ENCODE peak calls at places on chromosomes 3 and 15, in ten cellular contexts. E, K, Z, M, H, O, L, R, Y and P are unnamed samples. For H3K4me1, the result is how much of the 10 kb centered on the place peaks cover.

GRCh38 chr3:48402907-48403306 is 27.0 kb downstream of the PLXNB1 start:
- DNase-seq in O (no peak), K (no peak), Z (peak), E (no peak), H (no peak), Y (no peak), M (no peak), R (no peak), L (no peak), P (no peak)

GRCh38 chr3:140219923-140220452 is 285.0 kb downstream of the CLSTN2 start:
- DNase-seq in K (no peak), Z (no peak), H (no peak), M (no peak), L (peak), Y (no peak), R (no peak), E (no peak), O (no peak), P (peak)

GRCh38 chr3:38008971-38009580 is 18.5 kb downstream of the VILL start:
- DNase-seq in R (no peak), L (no peak), K (no peak), Z (no peak), E (no peak), O (no peak), Y (peak), M (no peak), H (peak), P (no peak)

GRCh38 chr3:101848326-101848725 is 988 bp upstream of the NFKBIZ start:
- DNase-seq in R (no peak), K (no peak), Y (no peak), H (no peak), Z (no peak), O (no peak), M (no peak), L (no peak), E (no peak), P (no peak)

GRCh38 chr15:67065531-67066005 is at the start of gene SMAD3:
- DNase-seq in M (peak), O (peak), E (peak), Z (peak), R (peak), L (peak), Y (peak), H (peak), K (peak), P (peak)

GRCh38 chr15:75551076-75551475 is 28.0 kb downstream of the PTPN9 start:
- DNase-seq in R (no peak), M (no peak), E (no peak), O (no peak), L (no peak), H (no peak), Y (no peak), Z (no peak), K (no peak), P (no peak)

GRCh38 chr3:180048108-180048507 is 11.4 kb upstream of the PEX5L start:
- DNase-seq in Y (no peak), R (no peak), E (no peak), L (no peak), M (no peak), H (no peak), Z (no peak), K (no peak), O (no peak), P (no peak)

GRCh38 chr15:41585140-41586047 is 26.4 kb downstream of the TYRO3 start:
- DNase-seq in H (peak), K (peak), L (peak), Y (peak), O (no peak), E (peak), Z (peak), M (peak), R (no peak), P (peak)

GRCh38 chr3:97958396-97958795 is 13.8 kb downstream of the RIOX2 start:
- DNase-seq in K (peak), E (no peak), H (no peak), O (no peak), R (no peak), M (peak), Z (no peak), Y (no peak), L (no peak), P (no peak)

GRCh38 chr15:31419820-31420219 is 93.2 kb downstream of the KLF13 start:
- DNase-seq in Y (no peak), K (no peak), E (no peak), O (no peak), M (no peak), R (no peak), Z (no peak), H (no peak), L (no peak), P (no peak)

GRCh38 chr15:96330064-96330449 is 443 bp upstream of the NR2F2 start:
- DNase-seq in L (peak), E (peak), O (no peak), K (no peak), M (peak), H (peak), Z (peak), R (peak), Y (no peak), P (peak)

GRCh38 chr3:109023656-109024254 is 70.1 kb upstream of the GUCA1C start:
- DNase-seq in O (no peak), R (no peak), Z (peak), E (peak), H (peak), K (peak), M (peak), Y (peak), L (peak), P (peak)

GRCh38 chr3:134852132-134852531 is 57.1 kb downstream of the EPHB1 start:
- DNase-seq in R (no peak), E (no peak), Z (no peak), M (no peak), K (no peak), L (no peak), O (no peak), Y (no peak), H (no peak), P (no peak)

GRCh38 chr3:71132995-71133730 is 450.4 kb downstream of the FOXP1 start:
- DNase-seq in R (no peak), K (peak), H (no peak), O (no peak), Z (no peak), E (no peak), L (no peak), Y (no peak), M (no peak), P (no peak)

GRCh38 chr3:172709776-172710708 is 825 bp downstream of the NCEH1 start:
- DNase-seq in M (peak), Z (peak), L (no peak), Y (peak), E (peak), K (peak), H (peak), O (no peak), R (peak), P (peak)

GRCh38 chr15:65095747-65096104 is 19.2 kb downstream of the KBTBD13 start:
- DNase-seq in L (no peak), H (no peak), M (no peak), K (no peak), E (no peak), R (no peak), Y (no peak), Z (no peak), O (no peak), P (no peak)

GRCh38 chr3:184582583-184582982 is 21.0 kb downstream of the EPHB3 start:
- DNase-seq in R (no peak), H (peak), Y (no peak), L (no peak), K (no peak), Z (peak), O (no peak), M (no peak), E (no peak), P (peak)

GRCh38 chr3:52055537-52056351 is 627 bp downstream of the DUSP7 start:
- DNase-seq in E (peak), M (peak), Y (peak), K (peak), O (no peak), R (no peak), H (peak), L (peak), Z (peak), P (no peak)

GRCh38 chr15:85063522-85063921 is 81.9 kb downstream of the PDE8A start:
- DNase-seq in R (no peak), L (no peak), K (no peak), Y (no peak), M (peak), H (no peak), E (no peak), Z (no peak), O (no peak), P (no peak)

GRCh38 chr3:123584284-123584987 is 417 bp downstream of the HACD2 start:
- DNase-seq in M (no peak), L (no peak), Y (peak), E (peak), R (peak), H (peak), K (peak), O (peak), Z (peak), P (peak)

GRCh38 chr3:186442162-186442561 is 80.1 kb upstream of the DGKG start:
- DNase-seq in R (no peak), M (no peak), H (peak), K (no peak), Z (no peak), E (no peak), L (no peak), Y (no peak), O (peak), P (no peak)

GRCh38 chr15:45458746-45459403 is 63.7 kb downstream of the SLC30A4 start:
- DNase-seq in Z (peak), L (peak), O (no peak), M (peak), R (peak), E (peak), Y (peak), H (peak), K (peak), P (peak)

GRCh38 chr3:146396792-146397191 is 72.6 kb downstream of the PLSCR2 start:
- DNase-seq in R (no peak), M (no peak), H (no peak), E (no peak), Z (no peak), K (no peak), L (no peak), O (no peak), Y (no peak), P (no peak)

GRCh38 chr15:40285151-40285898 is 2.5 kb upstream of the ANKRD63 start:
- DNase-seq in H (no peak), M (no peak), R (no peak), L (no peak), Y (no peak), E (no peak), Z (no peak), O (no peak), K (no peak), P (no peak)

GRCh38 chr15:78093242-78094020 is 1.1 kb downstream of the SH2D7 start:
- DNase-seq in L (no peak), K (no peak), M (peak), R (no peak), Y (no peak), E (peak), Z (no peak), H (no peak), O (no peak), P (no peak)

GRCh38 chr3:41164776-41165175 is 34.5 kb upstream of the CTNNB1 start:
- DNase-seq in M (no peak), O (no peak), H (no peak), R (no peak), Z (no peak), K (no peak), L (no peak), E (no peak), Y (no peak), P (no peak)

GRCh38 chr3:21140785-21141184 is 610.2 kb downstream of the ZNF385D start:
- DNase-seq in O (no peak), K (peak), H (no peak), R (no peak), M (no peak), Z (no peak), E (no peak), Y (no peak), L (no peak), P (no peak)

GRCh38 chr3:134249442-134249841 is 1.2 kb downstream of the RYK start:
- DNase-seq in Y (no peak), L (no peak), K (no peak), O (no peak), E (no peak), H (no peak), R (no peak), M (no peak), Z (no peak), P (no peak)

GRCh38 chr3:52490938-52491526 is 4.1 kb upstream of the STAB1 start:
- DNase-seq in Z (peak), Y (peak), R (no peak), E (peak), H (peak), K (no peak), L (no peak), O (no peak), M (peak), P (no peak)

GRCh38 chr15:99708563-99708962 is 24.7 kb downstream of the LYSMD4 start:
- DNase-seq in H (peak), K (peak), Z (peak), R (peak), M (peak), Y (peak), L (peak), E (peak), O (no peak), P (peak)

GRCh38 chr15:37112171-37112570 is 11.8 kb upstream of the MEIS2 start:
- DNase-seq in E (no peak), Z (no peak), M (no peak), H (no peak), K (no peak), L (no peak), Y (no peak), R (no peak), O (no peak), P (no peak)

GRCh38 chr3:50168791-50169190 is 13.7 kb downstream of the SEMA3F start:
- DNase-seq in M (no peak), R (no peak), Y (no peak), H (no peak), E (no peak), L (no peak), K (no peak), O (no peak), Z (no peak), P (no peak)
- H3K4me1 ChIP-seq in M (half or more), R (under half), Y (under half), H (half or more), E (half or more), L (half or more), K (half or more), O (half or more), Z (under half), P (under half)

GRCh38 chr3:73120710-73121109 is 59.3 kb downstream of the EBLN2 start:
- DNase-seq in R (no peak), H (no peak), K (no peak), L (no peak), M (no peak), O (no peak), E (no peak), Z (no peak), Y (no peak), P (no peak)
- TF ChIP-seq POLR2A in R (no peak), H (no peak), K (no peak), L (no peak), M (no peak), O (no peak), E (no peak), Z (no peak), Y (no peak), P (no peak)

DNA sequence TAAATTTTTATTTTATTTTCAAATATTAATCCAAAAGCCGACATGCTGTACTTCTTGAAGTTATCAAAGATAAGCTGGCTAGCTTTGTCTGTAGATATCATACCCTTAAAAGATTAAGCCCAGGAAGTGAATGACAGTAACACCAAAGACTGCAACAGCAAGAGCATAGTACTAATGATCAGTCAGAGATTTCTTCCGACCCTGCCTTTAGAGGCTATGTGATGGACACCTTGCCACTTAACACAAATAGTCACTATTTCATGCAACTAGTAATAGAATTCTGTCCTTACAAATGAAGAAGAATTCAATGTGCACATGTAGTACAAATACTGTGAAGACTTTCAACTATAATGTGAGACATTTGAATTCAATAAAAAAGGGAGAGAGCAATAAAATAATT is 9.2 kb upstream of the MBNL1 start:
- DNase-seq in O (no peak), M (no peak), L (no peak), Z (no peak), H (no peak), Y (no peak), K (no peak), R (no peak), E (no peak), P (no peak)
- H3K4me3 ChIP-seq in O (no peak), M (no peak), L (no peak), Z (no peak), H (no peak), Y (no peak), K (no peak), R (no peak), E (no peak), P (no peak)

GRCh38 chr15:63510548-63510940 is 6.2 kb downstream of the USP3 start:
- DNase-seq in M (no peak), R (no peak), Z (no peak), O (no peak), Y (no peak), E (no peak), H (no peak), L (no peak), K (no peak), P (no peak)

GRCh38 chr15:63507878-63508818 is 3.8 kb downstream of the USP3 start:
- DNase-seq in L (no peak), O (peak), H (no peak), R (no peak), Z (no peak), M (no peak), Y (no peak), E (no peak), K (no peak), P (no peak)

GRCh38 chr15:63506537-63507035 is 2.2 kb downstream of the USP3 start:
- DNase-seq in L (peak), E (no peak), M (no peak), H (no peak), Y (no peak), R (no peak), O (no peak), K (no peak), Z (no peak), P (no peak)

GRCh38 chr15:63509933-63510547 is 5.6 kb downstream of the USP3 start:
- DNase-seq in E (no peak), L (no peak), Y (no peak), K (no peak), Z (no peak), M (peak), R (no peak), H (no peak), O (no peak), P (no peak)

GRCh38 chr15:63509056-63509696 is 4.8 kb downstream of the USP3 start:
- DNase-seq in R (no peak), O (no peak), M (no peak), K (no peak), L (no peak), Z (no peak), Y (no peak), H (no peak), E (no peak), P (no peak)
- H3K4me1 ChIP-seq in R (under half), O (under half), M (under half), K (under half), L (half or more), Z (half or more), Y (under half), H (under half), E (half or more), P (under half)

GRCh38 chr3:54801977-54802376 is 125.9 kb downstream of the LRTM1 start:
- DNase-seq in O (no peak), E (no peak), L (no peak), R (no peak), Z (no peak), M (no peak), Y (no peak), K (no peak), H (no peak), P (no peak)
- TF ChIP-seq POLR2A in O (no peak), E (no peak), L (no peak), R (no peak), Z (no peak), M (no peak), Y (no peak), K (no peak), H (no peak), P (no peak)